ENCODE peak calls at places on chromosome 5, in seven cellular contexts. One of them, this sample, is unnamed.

GRCh38 chr5:1672396-1672795 is 127.2 kb downstream of the MRPL36 start:
- DNase-seq in sigmoid colon: no peak
- DNase-seq in tibial nerve: no peak
- DNase-seq in IMR-90: no peak
- DNase-seq in spleen: peak
- DNase-seq in uterus: no peak
- DNase-seq in ovary: no peak
- DNase-seq in this sample: no peak

GRCh38 chr5:539469-540214 is 15.4 kb upstream of the SLC9A3 start:
- DNase-seq in sigmoid colon: peak
- DNase-seq in tibial nerve: no peak
- DNase-seq in IMR-90: no peak
- DNase-seq in spleen: peak
- DNase-seq in uterus: no peak
- DNase-seq in ovary: no peak
- DNase-seq in this sample: no peak

GRCh38 chr5:168765220-168766037 is 186.3 kb upstream of the PANK3 start:
- DNase-seq in sigmoid colon: no peak
- DNase-seq in tibial nerve: peak
- DNase-seq in IMR-90: no peak
- DNase-seq in spleen: no peak
- DNase-seq in uterus: peak
- DNase-seq in ovary: no peak
- DNase-seq in this sample: no peak

GRCh38 chr5:74919487-74919886 is 53.3 kb upstream of the FAM169A start:
- DNase-seq in sigmoid colon: no peak
- DNase-seq in tibial nerve: no peak
- DNase-seq in IMR-90: peak
- DNase-seq in spleen: no peak
- DNase-seq in uterus: no peak
- DNase-seq in ovary: no peak
- DNase-seq in this sample: no peak

GRCh38 chr5:3325206-3325605 is 270.4 kb upstream of the IRX1 start:
- DNase-seq in sigmoid colon: no peak
- DNase-seq in tibial nerve: no peak
- DNase-seq in IMR-90: no peak
- DNase-seq in spleen: no peak
- DNase-seq in uterus: no peak
- DNase-seq in ovary: no peak
- DNase-seq in this sample: no peak

GRCh38 chr5:131536211-131536826 is 98.7 kb downstream of the RAPGEF6 start:
- DNase-seq in sigmoid colon: no peak
- DNase-seq in tibial nerve: no peak
- DNase-seq in IMR-90: peak
- DNase-seq in spleen: no peak
- DNase-seq in uterus: no peak
- DNase-seq in ovary: no peak
- DNase-seq in this sample: no peak

GRCh38 chr5:53407373-53407772 is 73.1 kb upstream of the FST start:
- DNase-seq in sigmoid colon: no peak
- DNase-seq in tibial nerve: no peak
- DNase-seq in IMR-90: peak
- DNase-seq in spleen: no peak
- DNase-seq in uterus: no peak
- DNase-seq in ovary: no peak
- DNase-seq in this sample: no peak

GRCh38 chr5:179553875-179554274 is 3.5 kb downstream of the RUFY1 start:
- DNase-seq in sigmoid colon: no peak
- DNase-seq in tibial nerve: no peak
- DNase-seq in IMR-90: peak
- DNase-seq in spleen: peak
- DNase-seq in uterus: no peak
- DNase-seq in ovary: no peak
- DNase-seq in this sample: no peak

GRCh38 chr5:142170254-142170953 is 61.8 kb downstream of the NDFIP1 start:
- DNase-seq in sigmoid colon: no peak
- DNase-seq in tibial nerve: no peak
- DNase-seq in IMR-90: no peak
- DNase-seq in spleen: no peak
- DNase-seq in uterus: no peak
- DNase-seq in ovary: no peak
- DNase-seq in this sample: no peak

GRCh38 chr5:122756263-122756911 is 18.5 kb upstream of the SNX2 start:
- DNase-seq in sigmoid colon: no peak
- DNase-seq in tibial nerve: no peak
- DNase-seq in IMR-90: peak
- DNase-seq in spleen: no peak
- DNase-seq in uterus: no peak
- DNase-seq in ovary: no peak
- DNase-seq in this sample: no peak

GRCh38 chr5:172636279-172637050 is 4.6 kb upstream of the NEURL1B start:
- DNase-seq in sigmoid colon: no peak
- DNase-seq in tibial nerve: no peak
- DNase-seq in IMR-90: no peak
- DNase-seq in spleen: no peak
- DNase-seq in uterus: peak
- DNase-seq in ovary: no peak
- DNase-seq in this sample: no peak

GRCh38 chr5:55855509-55855908 is 4.4 kb downstream of the IL31RA start:
- DNase-seq in sigmoid colon: no peak
- DNase-seq in tibial nerve: no peak
- DNase-seq in IMR-90: peak
- DNase-seq in spleen: no peak
- DNase-seq in uterus: no peak
- DNase-seq in ovary: no peak
- DNase-seq in this sample: no peak

GRCh38 chr5:122500245-122501086 is 188.4 kb downstream of the SNCAIP start:
- DNase-seq in sigmoid colon: peak
- DNase-seq in tibial nerve: peak
- DNase-seq in IMR-90: peak
- DNase-seq in spleen: no peak
- DNase-seq in uterus: peak
- DNase-seq in ovary: peak
- DNase-seq in this sample: no peak

GRCh38 chr5:83387041-83387440 is 84.5 kb upstream of the VCAN start:
- DNase-seq in sigmoid colon: no peak
- DNase-seq in tibial nerve: no peak
- DNase-seq in IMR-90: peak
- DNase-seq in spleen: no peak
- DNase-seq in uterus: no peak
- DNase-seq in ovary: no peak
- DNase-seq in this sample: no peak

GRCh38 chr5:179331591-179331990 is 13.7 kb downstream of the ADAMTS2 start:
- DNase-seq in sigmoid colon: no peak
- DNase-seq in tibial nerve: no peak
- DNase-seq in IMR-90: no peak
- DNase-seq in spleen: no peak
- DNase-seq in uterus: no peak
- DNase-seq in ovary: no peak
- DNase-seq in this sample: no peak

GRCh38 chr5:1666812-1667588 is 132.6 kb downstream of the MRPL36 start:
- DNase-seq in sigmoid colon: no peak
- DNase-seq in tibial nerve: no peak
- DNase-seq in IMR-90: no peak
- DNase-seq in spleen: no peak
- DNase-seq in uterus: no peak
- DNase-seq in ovary: peak
- DNase-seq in this sample: no peak

GRCh38 chr5:74870299-74871067 is 4.3 kb upstream of the FAM169A start:
- DNase-seq in sigmoid colon: no peak
- DNase-seq in tibial nerve: no peak
- DNase-seq in IMR-90: no peak
- DNase-seq in spleen: no peak
- DNase-seq in uterus: no peak
- DNase-seq in ovary: no peak
- DNase-seq in this sample: no peak

GRCh38 chr5:67170783-67171182 is 25.8 kb downstream of the CD180 start:
- DNase-seq in sigmoid colon: no peak
- DNase-seq in tibial nerve: no peak
- DNase-seq in IMR-90: no peak
- DNase-seq in spleen: no peak
- DNase-seq in uterus: no peak
- DNase-seq in ovary: no peak
- DNase-seq in this sample: no peak

GRCh38 chr5:149552038-149552494 is 827 bp upstream of the CSNK1A1 start:
- DNase-seq in sigmoid colon: no peak
- DNase-seq in tibial nerve: no peak
- DNase-seq in IMR-90: no peak
- DNase-seq in spleen: no peak
- DNase-seq in uterus: no peak
- DNase-seq in ovary: no peak
- DNase-seq in this sample: no peak
- H3K27ac ChIP-seq in sigmoid colon: peak
- H3K27ac ChIP-seq in tibial nerve: peak
- H3K27ac ChIP-seq in IMR-90: peak
- H3K27ac ChIP-seq in spleen: peak
- H3K27ac ChIP-seq in uterus: peak
- H3K27ac ChIP-seq in ovary: peak
- H3K27ac ChIP-seq in this sample: peak

GRCh38 chr5:154646841-154647759 is 108.1 kb upstream of the LARP1 start:
- DNase-seq in sigmoid colon: peak
- DNase-seq in tibial nerve: no peak
- DNase-seq in IMR-90: peak
- DNase-seq in spleen: peak
- DNase-seq in uterus: no peak
- DNase-seq in ovary: peak
- DNase-seq in this sample: no peak

GRCh38 chr5:154648229-154648628 is 106.9 kb upstream of the LARP1 start:
- DNase-seq in sigmoid colon: no peak
- DNase-seq in tibial nerve: no peak
- DNase-seq in IMR-90: no peak
- DNase-seq in spleen: peak
- DNase-seq in uterus: no peak
- DNase-seq in ovary: no peak
- DNase-seq in this sample: no peak

GRCh38 chr5:154644745-154645411 is 110.3 kb upstream of the LARP1 start:
- DNase-seq in sigmoid colon: no peak
- DNase-seq in tibial nerve: no peak
- DNase-seq in IMR-90: no peak
- DNase-seq in spleen: peak
- DNase-seq in uterus: no peak
- DNase-seq in ovary: no peak
- DNase-seq in this sample: no peak

GRCh38 chr5:154647760-154648143 is 107.4 kb upstream of the LARP1 start:
- DNase-seq in sigmoid colon: no peak
- DNase-seq in tibial nerve: no peak
- DNase-seq in IMR-90: no peak
- DNase-seq in spleen: no peak
- DNase-seq in uterus: no peak
- DNase-seq in ovary: no peak
- DNase-seq in this sample: no peak

DNA sequence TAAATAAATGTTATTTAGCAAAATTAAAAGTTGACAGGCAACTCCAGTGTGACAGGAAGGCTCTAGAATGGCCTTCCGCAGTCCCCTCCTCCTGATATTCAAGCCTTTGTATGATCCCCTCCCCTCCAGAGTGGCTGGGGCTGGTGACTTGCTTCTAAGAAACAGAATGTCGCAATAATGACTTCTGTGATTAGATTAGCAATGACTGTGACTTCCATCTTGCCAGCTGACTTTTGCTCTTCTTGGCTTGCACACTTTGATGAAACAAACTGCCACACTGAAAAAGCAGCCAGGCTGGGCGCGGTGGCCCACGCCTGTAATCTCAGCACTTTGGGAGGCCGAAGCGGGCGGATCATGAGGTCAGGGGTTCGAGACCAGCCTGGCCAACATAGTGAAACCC is 106.5 kb upstream of the LARP1 start:
- DNase-seq in sigmoid colon: no peak
- DNase-seq in tibial nerve: no peak
- DNase-seq in IMR-90: peak
- DNase-seq in spleen: peak
- DNase-seq in uterus: no peak
- DNase-seq in ovary: no peak
- DNase-seq in this sample: no peak
- TF ChIP-seq POLR2A in sigmoid colon: no peak
- TF ChIP-seq POLR2A in tibial nerve: no peak
- TF ChIP-seq POLR2A in IMR-90: no peak
- TF ChIP-seq POLR2A in spleen: no peak
- TF ChIP-seq POLR2A in uterus: no peak
- TF ChIP-seq POLR2A in ovary: no peak
- TF ChIP-seq POLR2A in this sample: no peak

DNA sequence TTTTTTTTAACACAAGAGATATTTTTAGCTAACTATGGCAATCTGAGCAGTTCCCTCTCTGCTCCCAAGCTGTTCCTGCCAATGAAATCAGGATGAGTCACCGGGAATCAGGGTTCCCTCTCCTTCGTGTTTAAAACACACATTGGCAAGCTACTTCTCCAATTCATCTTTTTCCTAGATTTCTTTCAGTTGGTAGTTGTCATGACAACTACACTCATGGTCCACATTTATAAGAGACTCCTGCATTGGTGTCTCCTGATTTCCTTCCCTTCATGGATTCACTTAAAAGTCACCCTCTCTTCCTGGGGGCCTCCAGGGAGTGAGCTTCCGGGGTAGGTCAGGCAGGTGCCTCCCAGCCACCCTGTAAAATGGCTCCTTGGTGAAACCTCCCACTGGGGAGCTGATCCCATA is 72.3 kb upstream of the NIPAL4 start:
- DNase-seq in sigmoid colon: peak
- DNase-seq in tibial nerve: peak
- DNase-seq in IMR-90: peak
- DNase-seq in spleen: no peak
- DNase-seq in uterus: peak
- DNase-seq in ovary: peak
- DNase-seq in this sample: no peak
- H3K27ac ChIP-seq in sigmoid colon: peak
- H3K27ac ChIP-seq in tibial nerve: peak
- H3K27ac ChIP-seq in IMR-90: peak
- H3K27ac ChIP-seq in spleen: no peak
- H3K27ac ChIP-seq in uterus: peak
- H3K27ac ChIP-seq in ovary: no peak
- H3K27ac ChIP-seq in this sample: peak

DNA sequence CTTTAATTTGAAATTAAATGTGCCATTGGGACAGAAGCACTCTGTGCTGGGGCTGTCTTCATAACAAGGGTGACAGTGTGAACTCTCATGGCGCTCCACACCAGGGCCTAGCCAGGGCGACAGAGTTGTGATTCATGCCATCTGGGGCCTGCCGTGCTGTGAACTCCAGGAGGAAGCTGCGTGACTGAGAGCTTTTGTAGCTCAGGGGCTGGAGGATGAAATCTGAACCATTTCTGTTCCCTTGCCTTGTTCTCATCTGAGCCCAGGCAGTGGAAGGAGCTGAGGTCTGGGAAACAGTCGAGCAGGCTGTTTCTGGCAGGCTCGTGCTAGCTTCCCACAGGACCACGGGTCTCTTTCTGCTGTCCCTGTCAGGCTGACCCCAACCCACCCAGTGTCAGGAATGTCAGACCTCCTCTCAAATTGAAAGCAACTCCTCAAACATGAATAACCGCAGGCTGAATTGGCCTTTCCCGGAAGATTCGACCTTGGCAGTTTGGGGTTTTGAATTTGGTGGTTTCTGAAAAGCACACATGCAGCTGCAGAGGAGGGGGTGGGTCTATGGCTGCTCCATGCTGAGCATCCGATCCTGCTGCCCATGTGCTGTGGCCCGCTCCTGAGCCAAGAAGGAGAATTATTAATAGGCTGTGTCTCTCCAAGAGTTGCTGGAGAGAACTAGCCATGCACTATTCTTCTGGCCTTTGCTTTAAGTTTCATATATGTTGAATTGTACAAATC is 69.2 kb upstream of the RPS23 start:
- DNase-seq in sigmoid colon: no peak
- DNase-seq in tibial nerve: no peak
- DNase-seq in IMR-90: peak
- DNase-seq in spleen: no peak
- DNase-seq in uterus: peak
- DNase-seq in ovary: peak
- DNase-seq in this sample: no peak
- TF ChIP-seq POLR2A in sigmoid colon: no peak
- TF ChIP-seq POLR2A in tibial nerve: no peak
- TF ChIP-seq POLR2A in IMR-90: no peak
- TF ChIP-seq POLR2A in spleen: no peak
- TF ChIP-seq POLR2A in uterus: no peak
- TF ChIP-seq POLR2A in ovary: no peak
- TF ChIP-seq POLR2A in this sample: no peak

This sample was measured in vagina.